ENCODE peak calls at places on chromosome 2, in eight cellular contexts. H is mesenchymal stem cell; Q is thoracic aorta; T is CD4-positive, alpha-beta memory T cell; P is H1; R is cardiac muscle cell; N is endothelial cell of umbilical vein; L is psoas muscle. B is an unnamed sample.
A peak's percentile ranks its signal among the peaks of the same experiment; 100 is the strongest.

GRCh38 chr2:115297056-115297455 is 854.6 kb downstream of the DPP10 start:
- DNase-seq in R (no peak), P (no peak), T (no peak), N (no peak), L (no peak), Q (no peak), H (no peak), B (no peak)

GRCh38 chr2:202237787-202238233 is 587 bp downstream of the SUMO1 start:
- DNase-seq in P (no peak), H (peak; percentile 83), Q (no peak), R (peak; percentile 62), N (peak; percentile 70), T (peak; percentile 5), L (no peak), B (no peak)

GRCh38 chr2:218856896-218857243 is 2.7 kb upstream of the WNT6 start:
- DNase-seq in Q (no peak), H (no peak), P (no peak), T (no peak), L (no peak), R (no peak), N (no peak), B (no peak)

GRCh38 chr2:11409184-11409959 is 56.6 kb downstream of the E2F6 start:
- DNase-seq in R (no peak), H (no peak), L (no peak), N (no peak), P (no peak), Q (no peak), T (no peak), B (no peak)

GRCh38 chr2:45938649-45939511 is 287.4 kb downstream of the PRKCE start:
- DNase-seq in P (no peak), L (peak; percentile 73), H (peak; percentile 97), R (no peak), Q (peak; percentile 52), N (peak; percentile 86), T (no peak), B (peak; percentile 98)

GRCh38 chr2:143341478-143341877 is 212.3 kb downstream of the ARHGAP15 start:
- DNase-seq in T (no peak), H (no peak), L (no peak), Q (no peak), R (no peak), N (no peak), P (no peak), B (no peak)

GRCh38 chr2:223688094-223688835 is 86.1 kb upstream of the SCG2 start:
- DNase-seq in L (no peak), H (peak; percentile 39), T (no peak), R (peak; percentile 27), P (no peak), Q (no peak), N (no peak), B (no peak)

GRCh38 chr2:171669121-171669520 is 18.1 kb upstream of the DYNC1I2 start:
- DNase-seq in N (no peak), H (no peak), R (no peak), L (no peak), T (no peak), Q (no peak), P (no peak), B (no peak)

GRCh38 chr2:158407031-158407430 is 49.5 kb downstream of the CCDC148 start:
- DNase-seq in N (no peak), T (no peak), R (no peak), P (no peak), Q (no peak), H (no peak), L (no peak), B (no peak)

GRCh38 chr2:6078414-6078813 is 386.2 kb downstream of the SOX11 start:
- DNase-seq in Q (no peak), N (no peak), H (no peak), L (no peak), T (no peak), R (no peak), P (no peak), B (no peak)

GRCh38 chr2:47072728-47073191 is 82.3 kb downstream of the STPG4 start:
- DNase-seq in Q (no peak), P (no peak), L (peak; percentile 63), T (no peak), H (no peak), N (no peak), R (no peak), B (no peak)

GRCh38 chr2:172196768-172197322 is 94.1 kb upstream of the DLX2 start:
- DNase-seq in N (no peak), P (no peak), H (peak; percentile 56), L (no peak), T (no peak), R (no peak), Q (no peak), B (no peak)

GRCh38 chr2:11710632-11711381 is 35.6 kb upstream of the LPIN1 start:
- DNase-seq in R (no peak), T (no peak), N (peak; percentile 38), Q (no peak), L (no peak), P (no peak), H (no peak), B (no peak)

GRCh38 chr2:105888625-105889024 is 143.9 kb downstream of the NCK2 start:
- DNase-seq in R (no peak), T (no peak), L (no peak), H (no peak), N (no peak), P (no peak), Q (no peak), B (no peak)

GRCh38 chr2:181106789-181107418 is 126.5 kb downstream of the UBE2E3 start:
- DNase-seq in L (no peak), P (no peak), H (peak; percentile 92), R (no peak), Q (no peak), T (no peak), N (peak; percentile 81), B (peak; percentile 39)

GRCh38 chr2:111659361-111660281 is 224.4 kb downstream of the ANAPC1 start:
- DNase-seq in L (peak; percentile 74), T (no peak), P (no peak), N (peak; percentile 21), H (peak; percentile 71), R (no peak), Q (peak; percentile 42), B (peak; percentile 27)

GRCh38 chr2:111155610-111156009 is 34.9 kb downstream of the BCL2L11 start:
- DNase-seq in L (no peak), P (no peak), Q (no peak), T (no peak), N (peak; percentile 45), H (no peak), R (no peak), B (no peak)

DNA sequence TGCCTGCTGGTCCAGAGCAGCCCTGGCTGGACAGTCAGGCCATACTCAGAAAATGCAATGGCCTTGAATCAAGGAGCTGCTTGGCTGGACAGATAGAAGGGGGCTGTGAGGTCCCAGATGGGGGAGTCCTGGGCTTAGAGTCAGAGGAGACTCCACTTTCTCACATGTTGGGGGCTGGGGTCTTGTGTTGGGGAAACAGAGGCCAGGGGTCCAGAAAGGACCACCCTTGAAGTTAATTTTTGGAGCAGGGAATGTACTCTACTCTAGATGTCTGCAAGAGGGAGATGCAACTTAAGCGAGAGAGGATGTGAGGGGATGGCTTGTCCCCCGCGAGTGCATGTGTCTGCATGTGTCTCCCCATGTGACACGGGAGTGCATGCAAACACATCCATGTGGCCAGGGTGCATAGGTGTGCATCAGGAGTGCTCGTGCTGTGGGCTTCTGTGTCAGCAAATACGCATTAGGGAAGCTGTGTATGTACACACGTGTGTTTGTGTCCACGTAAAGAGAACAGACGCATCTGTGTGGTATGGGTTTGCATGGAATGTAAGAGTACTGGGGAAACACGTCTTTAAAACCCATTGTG is 303.2 kb downstream of the MYCN start:
- DNase-seq in T (no peak), L (no peak), R (no peak), P (peak; percentile 26), N (no peak), H (no peak), Q (no peak), B (no peak)
- H3K9me3 ChIP-seq in T (no peaks in the 10 kb centered on the region), L (no peaks in the 10 kb centered on the region), R (no peaks in the 10 kb centered on the region), P (no peaks in the 10 kb centered on the region), N (no peaks in the 10 kb centered on the region), H (no peaks in the 10 kb centered on the region), Q (no peaks in the 10 kb centered on the region), B (no peaks in the 10 kb centered on the region)

DNA sequence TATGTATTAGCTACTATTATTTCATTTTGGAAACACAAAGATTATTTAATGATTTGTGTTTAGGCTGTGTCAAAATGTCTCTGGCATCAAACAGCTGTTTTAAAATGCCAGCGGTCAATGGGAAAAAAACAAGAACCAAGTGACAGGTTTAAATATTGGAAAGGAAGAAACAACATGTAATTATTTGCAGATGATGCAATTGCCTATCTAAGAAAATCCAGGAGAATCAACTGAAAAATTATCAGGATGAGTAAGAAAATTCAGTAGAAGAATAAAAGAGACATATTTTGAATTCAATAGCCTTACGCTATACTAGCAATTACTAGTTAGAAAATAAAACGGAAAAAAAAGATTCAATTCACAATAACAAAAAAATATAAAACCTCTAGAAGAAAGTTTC is 51.6 kb downstream of the HNRNPLL start:
- DNase-seq in L (no peak), H (no peak), R (no peak), N (no peak), Q (no peak), P (no peak), T (no peak), B (no peak)
- H3K36me3 ChIP-seq in L (peaks cover 15% of the 10 kb centered on the region), H (peaks cover 37% of the 10 kb centered on the region), R (no peaks in the 10 kb centered on the region), N (peaks cover 2% of the 10 kb centered on the region), Q (no peaks in the 10 kb centered on the region), P (no peaks in the 10 kb centered on the region), T (no peaks in the 10 kb centered on the region), B (no peaks in the 10 kb centered on the region)

GRCh38 chr2:233061591-233062446 is 1.7 kb downstream of the INPP5D start:
- DNase-seq in H (peak; percentile 60), R (no peak), T (no peak), Q (no peak), N (peak; percentile 70), P (no peak), L (peak; percentile 28), B (no peak)

GRCh38 chr2:233062447-233062842 is 2.3 kb downstream of the INPP5D start:
- DNase-seq in R (no peak), Q (no peak), N (no peak), P (no peak), T (no peak), H (no peak), L (no peak), B (no peak)

GRCh38 chr2:233059797-233060499 is at the start of gene INPP5D:
- DNase-seq in R (no peak), L (peak; percentile 31), Q (no peak), P (no peak), N (peak; percentile 77), H (no peak), T (peak; percentile 81), B (no peak)

GRCh38 chr2:233060500-233061006 is 411 bp downstream of the INPP5D start:
- DNase-seq in T (no peak), L (no peak), N (no peak), R (no peak), P (no peak), H (no peak), Q (no peak), B (no peak)

GRCh38 chr2:233061007-233061590 is 957 bp downstream of the INPP5D start:
- DNase-seq in N (peak; percentile 40), P (no peak), T (no peak), Q (no peak), R (no peak), H (no peak), L (no peak), B (no peak)
- H3K4me1 ChIP-seq in N (peaks cover 32% of the 10 kb centered on the region), P (no peaks in the 10 kb centered on the region), T (peaks cover 49% of the 10 kb centered on the region), Q (peaks cover 3% of the 10 kb centered on the region), R (no peaks in the 10 kb centered on the region), H (peaks cover 4% of the 10 kb centered on the region), L (peaks cover 5% of the 10 kb centered on the region), B (peaks cover 5% of the 10 kb centered on the region)

DNA sequence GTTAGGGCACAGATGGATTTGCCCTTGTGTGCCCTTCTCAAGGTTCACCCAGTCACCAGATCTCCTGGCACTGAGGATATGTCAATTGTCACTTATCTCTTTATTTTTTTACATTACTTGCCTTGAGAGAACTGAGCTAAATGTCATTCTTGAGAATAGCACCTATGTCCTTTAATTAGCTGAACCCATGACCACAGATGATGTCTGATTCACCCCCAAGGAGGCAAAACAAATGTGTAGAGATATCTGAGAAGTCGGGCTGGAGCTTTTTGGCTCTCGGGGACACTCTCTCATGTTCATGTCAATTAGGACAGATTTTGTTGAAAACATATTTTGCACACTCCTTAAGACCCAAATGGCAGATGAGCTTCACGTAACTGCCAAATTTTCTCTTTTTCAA is 171.4 kb upstream of the LRRTM1 start:
- DNase-seq in H (no peak), Q (no peak), L (no peak), P (no peak), T (no peak), N (no peak), R (no peak), B (no peak)
- H3K9me3 ChIP-seq in H (no peaks in the 10 kb centered on the region), Q (no peaks in the 10 kb centered on the region), L (no peaks in the 10 kb centered on the region), P (no peaks in the 10 kb centered on the region), T (no peaks in the 10 kb centered on the region), N (no peaks in the 10 kb centered on the region), R (no peaks in the 10 kb centered on the region), B (no peaks in the 10 kb centered on the region)

B was measured in Panc1.